ENCODE peak calls at places on chromosome 15, in four cellular contexts. V is uterus; P is cerebellar cortex; N is stimulated activated CD4-positive, alpha-beta T cell treated with anti-CD3 and anti-CD28 coated beads, Interleukin-4, amount 100 ng/mL, for 4 hours. D is an unnamed sample.

GRCh38 chr15:79373728-79374127 is 58.4 kb upstream of the MINAR1 start:
- DNase-seq in V (no peak), P (no peak), N (no peak), D (no peak)

GRCh38 chr15:29071193-29071906 is 185.6 kb downstream of the APBA2 start:
- DNase-seq in V (no peak), P (peak; percentile 76), N (no peak), D (peak; percentile 66)

GRCh38 chr15:39756806-39757522 is 25.7 kb downstream of the FSIP1 start:
- DNase-seq in V (no peak), P (peak; percentile 70), N (no peak), D (peak; percentile 13)

GRCh38 chr15:29914441-29915053 is 92.3 kb upstream of the TJP1 start:
- DNase-seq in V (no peak), P (peak; percentile 8), N (no peak), D (peak; percentile 24)

GRCh38 chr15:69595009-69595825 is 142.6 kb downstream of the RPLP1 start:
- DNase-seq in V (peak; percentile 32), P (peak; percentile 32), N (no peak), D (peak; percentile 22)

GRCh38 chr15:66135664-66136063 is 117.9 kb downstream of the MEGF11 start:
- DNase-seq in V (no peak), P (no peak), N (no peak), D (no peak)

GRCh38 chr15:91603681-91604080 is 249.8 kb upstream of the SLCO3A1 start:
- DNase-seq in V (no peak), P (no peak), N (no peak), D (no peak)

GRCh38 chr15:45640610-45641009 is 5.8 kb downstream of the SQOR start:
- DNase-seq in V (no peak), P (no peak), N (no peak), D (no peak)

GRCh38 chr15:100635406-100636071 is 33.1 kb downstream of the ASB7 start:
- DNase-seq in V (no peak), P (no peak), N (no peak), D (no peak)

GRCh38 chr15:72382146-72382545 is 6.3 kb upstream of the HEXA start:
- DNase-seq in V (no peak), P (no peak), N (no peak), D (no peak)

GRCh38 chr15:85533949-85534543 is 153.6 kb downstream of the AKAP13 start:
- DNase-seq in V (no peak), P (no peak), N (no peak), D (no peak)

GRCh38 chr15:46442196-46442595 is 807.4 kb downstream of the SQOR start:
- DNase-seq in V (no peak), P (no peak), N (no peak), D (no peak)

GRCh38 chr15:29141206-29141907 is 128.3 kb downstream of the NSMCE3 start:
- DNase-seq in V (no peak), P (no peak), N (no peak), D (no peak)

GRCh38 chr15:51030649-51031316 is 63.9 kb downstream of the TNFAIP8L3 start:
- DNase-seq in V (no peak), P (no peak), N (no peak), D (no peak)

GRCh38 chr15:80613762-80614365 is 81.2 kb upstream of the ABHD17C start:
- DNase-seq in V (no peak), P (no peak), N (no peak), D (no peak)

GRCh38 chr15:51982770-51983103 is 11.2 kb upstream of the LEO1 start:
- DNase-seq in V (no peak), P (no peak), N (no peak), D (no peak)

GRCh38 chr15:52862657-52863056 is 72.5 kb upstream of the ONECUT1 start:
- DNase-seq in V (no peak), P (no peak), N (no peak), D (no peak)

GRCh38 chr15:27222479-27222878 is 251.5 kb downstream of the GABRG3 start:
- DNase-seq in V (no peak), P (no peak), N (no peak), D (no peak)

GRCh38 chr15:71390101-71390500 is 274.8 kb downstream of the THSD4 start:
- DNase-seq in V (no peak), P (no peak), N (no peak), D (no peak)

GRCh38 chr15:78315686-78316085 is 16.3 kb upstream of the SKIC8 start:
- DNase-seq in V (no peak), P (peak; percentile 57), N (no peak), D (no peak)

GRCh38 chr15:97759363-97759762 is 201.1 kb upstream of the ARRDC4 start:
- DNase-seq in V (no peak), P (no peak), N (no peak), D (no peak)

GRCh38 chr15:65192016-65192415 is 6.9 kb upstream of the CLPX start:
- DNase-seq in V (no peak), P (no peak), N (no peak), D (no peak)

D was measured in cerebellum.